ENCODE peak calls at places on chromosomes 11 and 22, in four cellular contexts. T, H, P and U are unnamed samples.
A peak's percentile ranks its signal among the peaks of the same experiment; 100 is the strongest.

GRCh38 chr22:29517215-29517908 is 36.2 kb downstream of the THOC5 start:
- DNase-seq in T (no peak), H (no peak), P (no peak), U (no peak)

GRCh38 chr11:73306069-73306468 is 2.0 kb upstream of the ARHGEF17 start:
- DNase-seq in T (peak; percentile 32), H (no peak), P (peak; percentile 30), U (no peak)

GRCh38 chr11:83007909-83008580 is 63.7 kb downstream of the RAB30 start:
- DNase-seq in T (no peak), H (no peak), P (peak; percentile 54), U (no peak)

GRCh38 chr11:27898166-27898565 is 197.9 kb upstream of the BDNF start:
- DNase-seq in T (peak; percentile 71), H (no peak), P (no peak), U (no peak)

GRCh38 chr11:126426820-126427749 is 71.6 kb downstream of the ST3GAL4 start:
- DNase-seq in T (no peak), H (no peak), P (no peak), U (no peak)

GRCh38 chr11:662689-663274 is 25.7 kb downstream of the DRD4 start:
- DNase-seq in T (peak; percentile 54), H (peak; percentile 44), P (peak; percentile 53), U (peak; percentile 48)

GRCh38 chr11:925158-925495 is 543 bp upstream of the AP2A2 start:
- DNase-seq in T (no peak), H (no peak), P (no peak), U (no peak)

GRCh38 chr22:34808618-34809017 is 257.3 kb upstream of the ISX start:
- DNase-seq in T (no peak), H (no peak), P (no peak), U (no peak)

GRCh38 chr11:66336234-66337102 is at the start of gene RIN1:
- DNase-seq in T (peak; percentile 95), H (peak; percentile 90), P (peak; percentile 39), U (peak; percentile 82)

GRCh38 chr22:29756341-29756740 is 10.5 kb downstream of the ZMAT5 start:
- DNase-seq in T (peak; percentile 47), H (no peak), P (no peak), U (no peak)

GRCh38 chr11:12592283-12592682 is 81.9 kb upstream of the TEAD1 start:
- DNase-seq in T (no peak), H (no peak), P (no peak), U (no peak)

GRCh38 chr11:18720086-18720810 is 5.7 kb downstream of the IGSF22 start:
- DNase-seq in T (no peak), H (no peak), P (no peak), U (no peak)

GRCh38 chr11:102341844-102342318 is 5.1 kb upstream of the BIRC2 start:
- DNase-seq in T (peak; percentile 93), H (peak; percentile 58), P (peak; percentile 86), U (peak; percentile 89)

GRCh38 chr11:27158763-27159679 is 118.4 kb downstream of the BBOX1 start:
- DNase-seq in T (peak; percentile 76), H (peak; percentile 40), P (peak; percentile 71), U (peak; percentile 58)

GRCh38 chr22:48711031-48711431 is 1116.6 kb downstream of the BRD1 start:
- DNase-seq in T (no peak), H (no peak), P (no peak), U (no peak)

GRCh38 chr11:112968988-112969714 is 7.9 kb downstream of the NCAM1 start:
- DNase-seq in T (no peak), H (no peak), P (no peak), U (no peak)

GRCh38 chr11:117232022-117232878 is at the start of the genes PCSK7 and RNF214:
- DNase-seq in T (peak; percentile 93), H (peak; percentile 73), P (peak; percentile 88), U (no peak)

GRCh38 chr22:36239150-36239400 is 252 bp downstream of the APOL2 start:
- DNase-seq in T (no peak), H (no peak), P (no peak), U (no peak)

GRCh38 chr11:3614742-3615171 is 27.0 kb downstream of the ART5 start:
- DNase-seq in T (peak; percentile 18), H (peak; percentile 18), P (no peak), U (no peak)

GRCh38 chr11:101582242-101583052 is 1.4 kb downstream of the TRPC6 start:
- DNase-seq in T (no peak), H (no peak), P (no peak), U (no peak)

GRCh38 chr11:61955031-61955415 is 4.9 kb downstream of the BEST1 start:
- DNase-seq in T (no peak), H (no peak), P (no peak), U (no peak)

GRCh38 chr11:44398266-44399045 is 88.5 kb upstream of the ALX4 start:
- DNase-seq in T (no peak), H (no peak), P (no peak), U (no peak)

GRCh38 chr11:114081641-114082414 is 22.3 kb downstream of the ZBTB16 start:
- DNase-seq in T (no peak), H (no peak), P (no peak), U (no peak)

GRCh38 chr11:520428-521178 is 13.6 kb upstream of the RNH1 start:
- DNase-seq in T (no peak), H (no peak), P (no peak), U (no peak)

GRCh38 chr11:67492069-67492727 is 9.4 kb downstream of the AIP start:
- DNase-seq in T (no peak), H (no peak), P (no peak), U (no peak)

GRCh38 chr11:67489203-67489859 is 6.5 kb downstream of the AIP start:
- DNase-seq in T (no peak), H (no peak), P (no peak), U (no peak)

GRCh38 chr11:67489860-67490726 is 7.3 kb downstream of the AIP start:
- DNase-seq in T (no peak), H (no peak), P (no peak), U (no peak)

GRCh38 chr11:67491276-67492068 is 8.6 kb downstream of the AIP start:
- DNase-seq in T (no peak), H (no peak), P (no peak), U (no peak)

GRCh38 chr11:67490727-67491065 is 7.9 kb downstream of the AIP start:
- DNase-seq in T (no peak), H (no peak), P (no peak), U (no peak)
- H3K36me3 ChIP-seq in T (no peaks in the 10 kb centered on the region), H (no peaks in the 10 kb centered on the region), P (peaks cover 68% of the 10 kb centered on the region), U (peaks cover under 1% of the 10 kb centered on the region)

DNA sequence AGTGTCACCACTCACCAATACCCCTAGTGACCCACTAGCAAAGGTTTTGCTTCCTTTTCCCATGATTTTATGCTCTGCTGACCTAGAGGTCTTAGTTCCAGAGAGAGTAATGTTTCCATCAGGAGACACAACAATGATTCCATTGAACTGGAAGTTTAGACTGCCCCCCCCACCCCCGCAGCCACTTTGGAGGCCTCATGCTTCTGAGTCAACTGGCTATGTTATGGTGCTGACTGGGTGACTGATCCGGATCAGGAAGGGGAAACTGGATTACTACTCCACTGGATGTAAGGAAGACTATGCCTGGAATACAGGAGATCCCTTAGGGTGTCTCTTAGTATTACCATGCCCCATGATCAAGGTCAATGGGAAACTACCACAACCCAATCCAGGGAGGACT is 633.6 kb downstream of the OPCML start:
- DNase-seq in T (no peak), H (no peak), P (no peak), U (no peak)
- H3K9me2 ChIP-seq in T (no peaks in the 10 kb centered on the region), H (no peaks in the 10 kb centered on the region), P (no peaks in the 10 kb centered on the region), U (no peaks in the 10 kb centered on the region)

GRCh38 chr11:47725445-47726442 is 10.6 kb upstream of the AGBL2 start:
- DNase-seq in T (no peak), H (no peak), P (no peak), U (no peak)
- H3K36me3 ChIP-seq in T (peaks cover 70% of the 10 kb centered on the region), H (peaks cover 66% of the 10 kb centered on the region), P (peaks cover 97% of the 10 kb centered on the region), U (peaks cover 55% of the 10 kb centered on the region)

GRCh38 chr22:50584106-50585096 is 1.8 kb upstream of the CHKB start:
- DNase-seq in T (no peak), H (no peak), P (no peak), U (no peak)

GRCh38 chr22:50585238-50585637 is 2.6 kb upstream of the CHKB start:
- DNase-seq in T (no peak), H (no peak), P (no peak), U (no peak)

GRCh38 chr22:50587407-50587806 is 4.8 kb upstream of the CHKB start:
- DNase-seq in T (no peak), H (no peak), P (no peak), U (no peak)

GRCh38 chr22:50586416-50586815 is 3.8 kb upstream of the CHKB start:
- DNase-seq in T (no peak), H (no peak), P (no peak), U (no peak)

GRCh38 chr22:50585781-50586180 is 3.1 kb upstream of the CHKB start:
- DNase-seq in T (no peak), H (no peak), P (no peak), U (no peak)
- H3K9me2 ChIP-seq in T (no peaks in the 10 kb centered on the region), H (no peaks in the 10 kb centered on the region), P (no peaks in the 10 kb centered on the region), U (no peaks in the 10 kb centered on the region)

DNA sequence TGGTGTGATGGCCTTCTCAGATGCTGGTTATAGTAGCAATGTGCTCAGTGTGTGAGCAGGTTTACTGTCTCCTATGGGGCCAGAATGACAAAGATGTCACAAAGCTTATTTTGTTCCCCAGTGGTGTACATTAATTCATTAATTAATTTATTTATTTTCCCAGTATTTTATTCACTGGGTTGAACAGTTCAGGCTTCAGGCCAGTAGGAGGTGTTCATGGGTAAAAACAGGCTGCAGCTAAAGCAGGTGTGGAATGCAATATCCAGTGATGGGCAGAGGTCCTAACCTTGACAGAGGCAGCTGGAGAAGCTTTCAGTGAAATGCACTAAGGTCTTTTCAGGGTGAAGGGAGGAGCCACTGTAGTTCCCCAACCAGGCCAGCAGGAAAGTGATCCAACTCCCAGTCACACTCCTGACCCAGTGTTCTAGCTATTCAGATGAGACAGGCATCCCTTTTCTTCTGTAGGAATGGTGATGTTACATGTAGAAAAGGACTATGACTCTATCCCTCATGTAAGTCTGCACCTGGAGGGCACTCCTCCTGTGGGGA is 7.8 kb upstream of the FANCF start:
- DNase-seq in T (no peak), H (no peak), P (no peak), U (no peak)
- H3K36me3 ChIP-seq in T (no peaks in the 10 kb centered on the region), H (no peaks in the 10 kb centered on the region), P (no peaks in the 10 kb centered on the region), U (no peaks in the 10 kb centered on the region)

DNA sequence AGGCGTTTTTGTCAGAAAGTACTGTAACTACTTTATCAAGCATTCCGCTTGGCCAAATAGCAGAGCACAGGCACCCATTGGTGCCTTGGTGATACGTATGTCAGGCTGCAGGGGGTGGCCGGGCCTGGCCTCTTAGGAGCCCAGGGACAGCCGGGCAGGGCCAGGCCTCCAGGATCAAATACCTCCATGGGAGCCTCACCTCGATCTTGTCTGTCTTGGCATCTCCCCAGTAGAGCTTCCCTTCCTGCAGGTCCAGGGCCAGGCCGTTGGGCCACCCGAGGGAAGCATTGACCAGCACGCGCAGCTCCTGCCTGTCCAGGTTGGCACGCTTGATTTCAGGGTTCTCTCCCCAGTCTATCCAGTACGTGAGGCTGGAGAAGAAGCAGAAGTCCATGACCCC is 137.6 kb downstream of the CRYBB2 start:
- DNase-seq in T (no peak), H (no peak), P (no peak), U (no peak)
- H3K9me2 ChIP-seq in T (no peaks in the 10 kb centered on the region), H (no peaks in the 10 kb centered on the region), P (no peaks in the 10 kb centered on the region), U (no peaks in the 10 kb centered on the region)

GRCh38 chr11:72237112-72237931 is 6.7 kb downstream of the PHOX2A start:
- DNase-seq in T (no peak), H (no peak), P (no peak), U (no peak)
- H3K36me3 ChIP-seq in T (peaks cover 20% of the 10 kb centered on the region), H (peaks cover 10% of the 10 kb centered on the region), P (peaks cover 63% of the 10 kb centered on the region), U (peaks cover 9% of the 10 kb centered on the region)

GRCh38 chr11:64441127-64441526 is 82.2 kb downstream of the RPS6KA4 start:
- DNase-seq in T (no peak), H (no peak), P (no peak), U (no peak)
- H3K9me2 ChIP-seq in T (no peaks in the 10 kb centered on the region), H (no peaks in the 10 kb centered on the region), P (no peaks in the 10 kb centered on the region), U (no peaks in the 10 kb centered on the region)